ENCODE peak calls at places on chromosomes 4 and X, in ten cellular contexts. A is substantia nigra; I is CD14-positive monocyte; U is ELR; J is endothelial cell; T is AG20443; N is stimulated activated CD4-positive, alpha-beta T cell treated with anti-CD3 and anti-CD28 coated beads, Interleukin-15, amount 100 ng/mL, for 1 hour; O is NCI-H2081 treated with DMSO at 0.1 percent for 48 hours; C is stimulated activated naive CD8-positive, alpha-beta T cell treated with anti-CD3 and anti-CD28 coated beads, Interleukin-15, Interleukin-2, amounts not matched to agents 100 U/mL and 50 U/mL, for 24 hours; K is ACHN. P is an unnamed sample.

GRCh38 chr4:107977966-107978705 is 11.6 kb upstream of the HADH start:
- DNase-seq in I (no peak), U (no peak), N (no peak), T (no peak), O (no peak), J (no peak), K (no peak), C (no peak), A (peak), P (no peak)

GRCh38 chr4:126661194-126661593 is 971.6 kb upstream of the INTU start:
- DNase-seq in N (no peak), C (no peak), U (no peak), A (no peak), O (no peak), I (no peak), K (no peak), J (no peak), T (no peak), P (no peak)

GRCh38 chr4:20992002-20992401 is 291.7 kb downstream of the PACRGL start:
- DNase-seq in K (no peak), I (no peak), A (no peak), T (no peak), O (no peak), N (no peak), U (no peak), J (no peak), C (no peak), P (no peak)

GRCh38 chrX:130836447-130836846 is 66.6 kb downstream of the ENOX2 start:
- DNase-seq in A (no peak), C (no peak), I (no peak), T (no peak), J (no peak), K (no peak), O (no peak), U (no peak), N (no peak), P (no peak)

GRCh38 chr4:105859233-105859632 is 36.0 kb upstream of the NPNT start:
- DNase-seq in A (no peak), I (no peak), N (no peak), U (peak), T (peak), O (no peak), C (no peak), J (no peak), K (peak), P (peak)

GRCh38 chr4:53695540-53696463 is 104.5 kb upstream of the LNX1 start:
- DNase-seq in C (no peak), N (no peak), U (no peak), O (no peak), J (no peak), A (no peak), I (no peak), K (no peak), T (no peak), P (no peak)

GRCh38 chr4:97144199-97144598 is 999.1 kb downstream of the STPG2 start:
- DNase-seq in C (no peak), I (no peak), O (no peak), K (no peak), J (no peak), T (no peak), N (no peak), U (no peak), A (no peak), P (no peak)

GRCh38 chr4:55216871-55217635 is 91.7 kb upstream of the KDR start:
- DNase-seq in U (peak), N (no peak), T (peak), A (no peak), K (no peak), I (no peak), C (no peak), O (no peak), J (no peak), P (no peak)

GRCh38 chr4:113049421-113050355 is at the start of gene ANK2:
- DNase-seq in U (peak), K (no peak), N (no peak), J (peak), I (no peak), A (peak), T (no peak), C (no peak), O (peak), P (no peak)

GRCh38 chrX:40581333-40581910 is 652 bp downstream of the ATP6AP2 start:
- DNase-seq in I (no peak), C (no peak), O (no peak), T (no peak), N (no peak), A (no peak), U (peak), J (no peak), K (peak), P (peak)

GRCh38 chr4:3329887-3330286 is 37.1 kb downstream of the RGS12 start:
- DNase-seq in T (no peak), O (no peak), A (no peak), J (no peak), K (no peak), C (no peak), U (no peak), N (no peak), I (no peak), P (no peak)

GRCh38 chr4:155679343-155679742 is 12.7 kb downstream of the GUCY1A1 start:
- DNase-seq in I (no peak), J (no peak), K (no peak), O (no peak), A (no peak), C (no peak), U (no peak), N (no peak), T (peak), P (peak)